ENCODE peak calls at places on chromosome 17, in eight cellular contexts. N is ascending aorta; P is Caco-2; V is PC-3; W is IMR-90; K is Panc1; G is CD8-positive, alpha-beta T cell; F is mucosa of descending colon. O is an unnamed sample.

GRCh38 chr17:37519241-37519985 is 29.7 kb downstream of the DUSP14 start:
- DNase-seq in V (no peak), P (no peak), N (no peak), F (no peak), G (no peak), K (no peak), W (peak; percentile 69), O (no peak)

GRCh38 chr17:17152385-17152784 is 53.7 kb downstream of the PLD6 start:
- DNase-seq in V (no peak), P (no peak), F (no peak), W (no peak), N (no peak), G (no peak), K (no peak), O (no peak)

GRCh38 chr17:79042421-79043190 is 18.6 kb downstream of the C1QTNF1 start:
- DNase-seq in K (no peak), W (peak; percentile 59), G (peak; percentile 46), F (peak; percentile 82), N (peak; percentile 82), P (peak; percentile 83), V (peak; percentile 95), O (no peak)

GRCh38 chr17:78362671-78363070 is 2.8 kb upstream of the SOCS3 start:
- DNase-seq in F (no peak), W (no peak), K (no peak), N (no peak), P (no peak), G (no peak), V (no peak), O (no peak)

GRCh38 chr17:69060835-69061234 is at the start of gene ABCA9:
- DNase-seq in F (no peak), N (no peak), G (no peak), W (peak; percentile 21), P (no peak), K (no peak), V (no peak), O (no peak)

GRCh38 chr17:50330151-50330753 is 15.7 kb upstream of the XYLT2 start:
- DNase-seq in P (no peak), F (no peak), N (no peak), V (no peak), K (no peak), W (no peak), G (no peak), O (no peak)

GRCh38 chr17:39069114-39069756 is 82.2 kb downstream of the PLXDC1 start:
- DNase-seq in P (peak; percentile 34), G (no peak), V (peak; percentile 40), W (peak; percentile 54), F (no peak), K (peak; percentile 20), N (no peak), O (no peak)

GRCh38 chr17:67575325-67575724 is 142.4 kb upstream of the NOL11 start:
- DNase-seq in F (no peak), V (no peak), W (no peak), N (no peak), P (peak; percentile 40), K (no peak), G (no peak), O (no peak)

GRCh38 chr17:55432358-55433028 is 10.9 kb upstream of the MMD start:
- DNase-seq in P (no peak), W (no peak), F (no peak), N (no peak), K (no peak), V (peak; percentile 69), G (no peak), O (no peak)

GRCh38 chr17:21376835-21377690 is 906 bp downstream of the KCNJ12 start:
- DNase-seq in F (no peak), G (no peak), V (peak; percentile 43), P (peak; percentile 38), W (peak; percentile 8), K (no peak), N (no peak), O (no peak)

GRCh38 chr17:65638221-65638940 is 76.9 kb upstream of the AXIN2 start:
- DNase-seq in N (no peak), W (peak; percentile 84), G (no peak), P (peak; percentile 32), V (no peak), F (no peak), K (no peak), O (no peak)

GRCh38 chr17:18261146-18261515 is 669 bp downstream of the MIEF2 start:
- DNase-seq in P (peak; percentile 52), V (peak; percentile 79), K (no peak), G (no peak), W (peak; percentile 44), F (peak; percentile 80), N (peak; percentile 90), O (no peak)

GRCh38 chr17:7747586-7747985 is 30.0 kb downstream of the DNAH2 start:
- DNase-seq in P (peak; percentile 45), F (no peak), W (peak; percentile 72), V (peak; percentile 23), G (no peak), K (no peak), N (peak; percentile 2), O (no peak)

GRCh38 chr17:18992454-18993130 is 12.0 kb downstream of the FAM83G start:
- DNase-seq in W (no peak), F (peak; percentile 70), K (no peak), N (no peak), V (no peak), G (peak; percentile 21), P (no peak), O (peak; percentile 11)

GRCh38 chr17:30377574-30377973 is 1.2 kb upstream of the CPD start:
- DNase-seq in P (no peak), K (no peak), W (no peak), F (no peak), V (no peak), N (no peak), G (no peak), O (no peak)

GRCh38 chr17:76451480-76451879 is 1.5 kb downstream of the UBE2O start:
- DNase-seq in K (no peak), W (no peak), P (no peak), N (no peak), F (no peak), G (no peak), V (no peak), O (no peak)
- H3K4me3 ChIP-seq in K (peak overlapping the region; percentile 80), W (peak overlapping the region; percentile 87), P (peak overlapping the region; percentile 90), N (peak overlapping the region; percentile 94), F (no peak overlapping the region), G (no peak overlapping the region), V (peak overlapping the region; percentile 93), O (no peak overlapping the region)

DNA sequence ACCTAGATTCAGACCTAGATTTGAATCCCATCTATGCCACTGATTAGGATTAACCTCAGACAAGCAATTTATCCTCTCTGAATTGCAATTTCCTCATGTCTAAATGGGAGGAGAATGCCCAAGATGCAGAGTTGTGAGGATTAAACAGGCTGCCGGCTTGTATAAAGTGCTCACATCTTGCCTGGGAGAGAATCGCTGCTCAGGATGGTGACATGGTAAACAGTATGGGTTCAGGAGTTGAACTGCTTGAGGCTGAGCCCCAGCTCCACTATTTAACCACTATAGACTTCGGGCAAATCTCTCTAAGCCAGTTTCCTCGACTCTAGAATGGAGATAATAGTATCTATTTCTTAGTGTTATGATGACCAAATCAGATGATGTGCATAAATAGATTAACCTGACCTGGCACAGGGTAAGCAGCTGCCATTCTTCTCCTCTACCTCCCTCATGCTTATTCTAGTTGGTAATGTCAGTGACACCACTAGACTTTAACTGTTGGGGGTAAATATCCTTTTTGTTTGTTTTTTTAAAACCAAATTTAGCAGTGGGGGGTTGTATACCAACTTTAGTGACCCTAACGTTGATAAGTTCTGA is 732 bp upstream of the RPL27 start:
- DNase-seq in W (no peak), G (no peak), F (no peak), N (no peak), V (peak; percentile 9), K (no peak), P (no peak), O (no peak)
- H3K4me3 ChIP-seq in W (peak overlapping the region; percentile 12), G (no peak overlapping the region), F (no peak overlapping the region), N (peak overlapping the region; percentile 40), V (peak overlapping the region; percentile 59), K (peak overlapping the region; percentile 96), P (peak overlapping the region; percentile 28), O (peak overlapping the region; percentile 26)

GRCh38 chr17:33667052-33667509 is 374.0 kb upstream of the ASIC2 start:
- DNase-seq in P (no peak), N (no peak), F (no peak), G (no peak), V (peak; percentile 16), W (no peak), K (no peak), O (no peak)
- H3K4me3 ChIP-seq in P (no peak overlapping the region), N (no peak overlapping the region), F (no peak overlapping the region), G (no peak overlapping the region), V (no peak overlapping the region), W (no peak overlapping the region), K (no peak overlapping the region), O (no peak overlapping the region)

GRCh38 chr17:4101127-4101798 is 41.6 kb downstream of the ZZEF1 start:
- DNase-seq in F (no peak), W (peak; percentile 40), K (no peak), G (no peak), N (no peak), V (no peak), P (peak; percentile 3), O (no peak)
- H3K4me3 ChIP-seq in F (no peak overlapping the region), W (no peak overlapping the region), K (no peak overlapping the region), G (no peak overlapping the region), N (peak overlapping the region; percentile 14), V (no peak overlapping the region), P (no peak overlapping the region), O (no peak overlapping the region)

DNA sequence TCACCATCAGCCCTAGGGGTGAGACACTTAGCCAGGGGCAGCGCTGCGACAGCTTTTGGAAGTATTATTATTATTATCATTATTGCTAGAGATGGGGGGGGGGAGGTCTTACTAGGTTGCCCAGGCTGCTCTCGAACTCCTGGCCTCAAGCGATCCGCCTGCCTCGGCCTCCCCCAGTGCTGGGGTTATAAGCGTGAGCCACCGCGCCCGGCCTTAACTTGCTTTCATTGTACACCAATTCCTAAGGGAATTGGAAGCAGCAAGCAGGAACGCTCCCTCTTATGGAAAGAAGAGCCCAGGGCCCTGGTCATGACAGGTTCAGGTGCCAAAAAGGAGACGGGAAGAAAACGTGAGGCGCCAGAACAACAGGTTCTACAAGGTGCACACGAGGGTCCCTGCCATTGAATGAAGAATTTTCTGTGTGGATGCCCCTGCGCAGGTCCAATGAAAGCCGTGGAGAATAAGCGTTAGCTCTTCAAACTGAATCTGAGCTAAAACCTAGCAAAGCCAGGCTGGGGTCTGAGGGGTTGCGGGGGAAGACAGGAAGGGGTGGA is 522 bp upstream of the RPL38 start:
- DNase-seq in P (no peak), K (no peak), G (no peak), W (no peak), F (peak; percentile 65), V (peak; percentile 9), N (no peak), O (no peak)
- H3K4me3 ChIP-seq in P (no peak overlapping the region), K (peak overlapping the region; percentile 93), G (peak overlapping the region; percentile 96), W (no peak overlapping the region), F (no peak overlapping the region), V (peak overlapping the region; percentile 96), N (peak overlapping the region; percentile 93), O (peak overlapping the region; percentile 13)

O was measured in HL-60.